ENCODE peak calls at places on chromosomes 3 and 15, in six cellular contexts. D is nucleus accumbens; K is stimulated activated CD8-positive, alpha-beta memory T cell treated with anti-CD3 and anti-CD28 coated beads, Interleukin-7, amount 100 ng/mL, for 1 hour; W is AG09319; R is GM23338; M is KG1. C is an unnamed sample.
A peak's percentile ranks its signal among the peaks of the same experiment; 100 is the strongest.

GRCh38 chr15:71790081-71790480 is 20.3 kb upstream of the NR2E3 start:
- DNase-seq in R (no peak), D (no peak), M (no peak), K (no peak), W (no peak), C (no peak)

GRCh38 chr3:141992512-141992911 is 116.1 kb downstream of the ATP1B3 start:
- DNase-seq in K (no peak), R (no peak), W (no peak), M (no peak), D (no peak), C (no peak)

GRCh38 chr3:143594217-143594616 is 254.1 kb downstream of the SLC9A9 start:
- DNase-seq in D (no peak), K (no peak), W (no peak), R (no peak), M (no peak), C (no peak)

GRCh38 chr3:179324270-179324754 is 1.5 kb downstream of the ZNF639 start:
- DNase-seq in K (no peak), R (no peak), W (no peak), D (no peak), M (no peak), C (no peak)

GRCh38 chr3:126903521-126903920 is 79.4 kb upstream of the PLXNA1 start:
- DNase-seq in D (no peak), K (no peak), W (no peak), R (no peak), M (no peak), C (no peak)

GRCh38 chr3:10386121-10386520 is 65.2 kb upstream of the SEC13 start:
- DNase-seq in D (no peak), W (no peak), K (no peak), M (no peak), R (no peak), C (no peak)

GRCh38 chr15:81012588-81012987 is 11.9 kb downstream of the TLNRD1 start:
- DNase-seq in M (no peak), W (no peak), K (no peak), R (no peak), D (no peak), C (no peak)

GRCh38 chr3:155560594-155560993 is 184.3 kb downstream of the PLCH1 start:
- DNase-seq in R (no peak), W (no peak), K (no peak), M (no peak), D (no peak), C (no peak)

GRCh38 chr15:60464836-60465630 is 13.9 kb downstream of the ICE2 start:
- DNase-seq in W (no peak), K (no peak), R (no peak), D (no peak), M (no peak), C (no peak)

GRCh38 chr3:3615533-3615932 is 183.7 kb upstream of the LRRN1 start:
- DNase-seq in D (no peak), W (no peak), R (no peak), M (no peak), K (no peak), C (no peak)

GRCh38 chr15:95864467-95864886 is 466.0 kb upstream of the NR2F2 start:
- DNase-seq in R (no peak), M (no peak), K (no peak), D (no peak), W (no peak), C (peak; percentile 26)

GRCh38 chr15:70636540-70637165 is 126.7 kb downstream of the UACA start:
- DNase-seq in R (peak; percentile 52), M (no peak), K (no peak), D (no peak), W (no peak), C (no peak)